ENCODE peak calls at places on chromosomes 1 and 21, in six cellular contexts. O, V, Y, I, P and D are unnamed samples.

GRCh38 chr1:224502459-224503160 is 68.0 kb upstream of the WDR26 start:
- DNase-seq in O (no peak), V (peak), Y (no peak), I (peak), P (peak), D (peak)

GRCh38 chr21:29920938-29921337 is 18.9 kb downstream of the GRIK1 start:
- DNase-seq in O (no peak), V (no peak), Y (no peak), I (no peak), P (no peak), D (no peak)

GRCh38 chr1:245969274-245969673 is 537.8 kb downstream of the SMYD3 start:
- DNase-seq in O (peak), V (peak), Y (no peak), I (no peak), P (no peak), D (no peak)

GRCh38 chr21:29571949-29572348 is 273.2 kb downstream of the BACH1 start:
- DNase-seq in O (no peak), V (no peak), Y (no peak), I (peak), P (no peak), D (no peak)

GRCh38 chr1:226490441-226490809 is 58.1 kb upstream of the STUM start:
- DNase-seq in O (no peak), V (no peak), Y (no peak), I (no peak), P (no peak), D (no peak)

GRCh38 chr1:27366411-27367159 is at the start of gene MAP3K6:
- DNase-seq in O (peak), V (peak), Y (peak), I (peak), P (peak), D (peak)

GRCh38 chr1:89633103-89633744 is at the start of gene LRRC8C:
- DNase-seq in O (peak), V (peak), Y (peak), I (peak), P (peak), D (peak)

GRCh38 chr1:218942421-218942820 is 231.3 kb upstream of the LYPLAL1 start:
- DNase-seq in O (no peak), V (no peak), Y (no peak), I (no peak), P (no peak), D (no peak)

GRCh38 chr1:70440642-70441391 is 29.7 kb downstream of the CTH start:
- DNase-seq in O (no peak), V (no peak), Y (no peak), I (no peak), P (no peak), D (no peak)

GRCh38 chr1:165144757-165145397 is 211.6 kb downstream of the LMX1A start:
- DNase-seq in O (peak), V (peak), Y (peak), I (peak), P (peak), D (peak)

GRCh38 chr1:163561570-163562295 is 240.0 kb downstream of the NUF2 start:
- DNase-seq in O (peak), V (peak), Y (peak), I (peak), P (peak), D (peak)

GRCh38 chr21:35909456-35910178 is 150.7 kb downstream of the SETD4 start:
- DNase-seq in O (no peak), V (peak), Y (no peak), I (peak), P (no peak), D (no peak)

GRCh38 chr1:196608401-196609113 is at the start of gene KCNT2:
- DNase-seq in O (peak), V (no peak), Y (no peak), I (peak), P (peak), D (peak)

GRCh38 chr1:42358791-42359190 is 21.8 kb upstream of the RIMKLA start:
- DNase-seq in O (no peak), V (no peak), Y (no peak), I (no peak), P (no peak), D (no peak)

GRCh38 chr1:44406761-44407429 is 1.8 kb downstream of the RNF220 start:
- DNase-seq in O (peak), V (no peak), Y (no peak), I (peak), P (peak), D (peak)

GRCh38 chr21:35637431-35637830 is 422.9 kb downstream of the SETD4 start:
- DNase-seq in O (no peak), V (peak), Y (no peak), I (no peak), P (no peak), D (no peak)

GRCh38 chr1:193144361-193144938 is 22.6 kb downstream of the CDC73 start:
- DNase-seq in O (no peak), V (no peak), Y (no peak), I (no peak), P (no peak), D (no peak)

GRCh38 chr1:20717452-20718342 is at the start of gene KIF17:
- DNase-seq in O (peak), V (peak), Y (no peak), I (peak), P (peak), D (peak)

GRCh38 chr1:190597361-190597760 is 119.7 kb upstream of the BRINP3 start:
- DNase-seq in O (peak), V (no peak), Y (no peak), I (no peak), P (no peak), D (no peak)

GRCh38 chr1:114341886-114342285 is 169.1 kb downstream of the TRIM33 start:
- DNase-seq in O (no peak), V (no peak), Y (no peak), I (no peak), P (no peak), D (no peak)

GRCh38 chr1:204623365-204623893 is 62.1 kb downstream of the LRRN2 start:
- DNase-seq in O (peak), V (peak), Y (peak), I (no peak), P (peak), D (peak)

GRCh38 chr1:15308135-15308534 is 61.1 kb downstream of the FHAD1 start:
- DNase-seq in O (peak), V (no peak), Y (no peak), I (no peak), P (no peak), D (no peak)

GRCh38 chr1:170131984-170132383 is 13.8 kb upstream of the NTMT2 start:
- DNase-seq in O (no peak), V (no peak), Y (no peak), I (no peak), P (no peak), D (no peak)

GRCh38 chr1:2526824-2527552 is 592 bp upstream of the PANK4 start:
- DNase-seq in O (peak), V (peak), Y (no peak), I (no peak), P (no peak), D (no peak)

GRCh38 chr1:12275370-12275769 is 45.5 kb downstream of the VPS13D start:
- DNase-seq in O (peak), V (peak), Y (no peak), I (peak), P (peak), D (peak)

GRCh38 chr1:12279728-12280469 is 50.1 kb downstream of the VPS13D start:
- DNase-seq in O (no peak), V (no peak), Y (no peak), I (no peak), P (no peak), D (no peak)

GRCh38 chr1:12282142-12282541 is 52.3 kb downstream of the VPS13D start:
- DNase-seq in O (no peak), V (no peak), Y (no peak), I (no peak), P (no peak), D (no peak)

GRCh38 chr1:12276225-12276624 is 46.4 kb downstream of the VPS13D start:
- DNase-seq in O (peak), V (peak), Y (no peak), I (peak), P (peak), D (peak)

DNA sequence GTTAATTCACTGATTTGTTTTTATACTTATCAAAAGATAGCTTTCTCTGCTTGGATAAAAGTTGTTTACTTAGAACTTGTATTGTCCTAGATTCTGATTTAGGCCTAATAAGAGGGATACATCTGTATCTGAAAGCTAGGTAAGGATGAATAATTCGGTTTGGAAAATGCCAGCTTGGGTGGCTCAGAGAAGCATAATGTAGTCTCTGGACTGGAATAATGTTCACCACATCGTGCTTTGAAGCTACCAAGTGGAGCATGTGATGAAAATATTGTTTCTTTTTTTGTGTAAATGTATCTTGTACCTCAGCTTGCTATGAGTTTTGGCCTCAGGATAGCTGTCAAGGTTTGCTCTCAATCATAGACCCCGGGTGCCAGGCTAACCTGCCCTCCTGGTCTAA is 49.2 kb downstream of the VPS13D start:
- DNase-seq in O (no peak), V (no peak), Y (no peak), I (no peak), P (no peak), D (no peak)
- TF ChIP-seq EZH2phosphoT487 in O (no peak), V (no peak), Y (no peak), I (no peak), P (no peak), D (no peak)

DNA sequence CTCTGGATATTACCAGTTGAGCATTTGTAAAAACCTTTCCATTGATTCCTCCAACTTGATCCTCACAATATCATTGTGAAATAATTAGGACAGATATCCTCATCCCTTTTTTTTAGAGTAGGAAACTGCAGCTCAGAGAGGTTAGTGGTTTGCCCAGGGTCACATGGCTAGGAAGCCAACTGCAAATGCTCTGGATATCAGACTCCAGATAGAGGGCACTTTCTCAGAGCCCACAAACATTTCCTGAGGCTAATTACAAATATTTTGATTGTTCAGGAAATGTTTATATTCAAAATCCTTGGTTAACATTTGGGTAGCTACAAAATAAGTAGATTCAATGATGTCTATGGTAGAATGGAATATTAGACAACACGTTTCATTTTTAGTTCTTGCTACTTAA is 154.8 kb upstream of the DPYD start:
- DNase-seq in O (no peak), V (no peak), Y (no peak), I (no peak), P (no peak), D (no peak)
- H2AFZ ChIP-seq in O (no peak), V (no peak), Y (no peak), I (no peak), P (no peak), D (no peak)

GRCh38 chr1:84268346-84268745 is 33.2 kb upstream of the SAMD13 start:
- DNase-seq in O (no peak), V (peak), Y (no peak), I (no peak), P (no peak), D (no peak)

GRCh38 chr1:84272401-84272800 is 29.1 kb upstream of the SAMD13 start:
- DNase-seq in O (peak), V (peak), Y (no peak), I (peak), P (no peak), D (no peak)

GRCh38 chr1:84269286-84269685 is 32.2 kb upstream of the SAMD13 start:
- DNase-seq in O (no peak), V (no peak), Y (no peak), I (no peak), P (no peak), D (no peak)

GRCh38 chr1:84267476-84267875 is 34.0 kb upstream of the SAMD13 start:
- DNase-seq in O (no peak), V (no peak), Y (no peak), I (no peak), P (no peak), D (no peak)

GRCh38 chr1:84271452-84272273 is 29.8 kb upstream of the SAMD13 start:
- DNase-seq in O (peak), V (peak), Y (no peak), I (peak), P (no peak), D (peak)
- TF ChIP-seq EZH2phosphoT487 in O (no peak), V (no peak), Y (no peak), I (no peak), P (no peak), D (peak)

GRCh38 chr1:68565923-68566322 is 69.0 kb upstream of the DEPDC1 start:
- DNase-seq in O (no peak), V (no peak), Y (no peak), I (peak), P (no peak), D (no peak)

GRCh38 chr1:68570859-68571258 is 74.0 kb upstream of the DEPDC1 start:
- DNase-seq in O (no peak), V (peak), Y (no peak), I (no peak), P (no peak), D (no peak)

DNA sequence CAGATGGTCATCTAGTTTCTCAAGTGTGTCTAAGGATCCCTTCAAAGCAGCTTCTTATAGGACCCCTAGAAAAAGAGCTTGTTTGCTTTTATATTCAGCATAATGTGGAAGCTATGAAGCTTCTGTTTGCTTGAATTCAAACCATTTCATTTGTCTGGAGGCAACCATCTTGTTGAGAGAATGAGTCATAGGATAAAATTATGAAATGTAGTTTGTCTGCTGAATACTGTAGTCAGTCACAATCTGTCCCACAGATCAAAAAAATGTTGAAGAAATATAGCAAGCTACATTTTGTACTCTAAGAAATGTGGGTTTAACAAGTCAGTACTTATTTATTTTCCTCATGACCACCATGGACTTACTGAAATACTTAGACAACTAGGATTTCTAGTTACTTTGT is 74.6 kb upstream of the DEPDC1 start:
- DNase-seq in O (no peak), V (peak), Y (no peak), I (no peak), P (no peak), D (no peak)
- H2AFZ ChIP-seq in O (no peak), V (no peak), Y (peak), I (no peak), P (no peak), D (no peak)

GRCh38 chr1:235403598-235403997 is 36.4 kb downstream of the TBCE start:
- DNase-seq in O (no peak), V (no peak), Y (no peak), I (no peak), P (no peak), D (no peak)
- TF ChIP-seq EZH2phosphoT487 in O (no peak), V (no peak), Y (no peak), I (no peak), P (no peak), D (no peak)

GRCh38 chr21:45454924-45455315 is 50.0 kb downstream of the COL18A1 start:
- DNase-seq in O (no peak), V (no peak), Y (no peak), I (no peak), P (no peak), D (no peak)

GRCh38 chr21:45456836-45457160 is 51.8 kb downstream of the COL18A1 start:
- DNase-seq in O (no peak), V (no peak), Y (no peak), I (no peak), P (no peak), D (no peak)

GRCh38 chr21:45456014-45456835 is 51.3 kb downstream of the COL18A1 start:
- DNase-seq in O (no peak), V (no peak), Y (no peak), I (no peak), P (no peak), D (no peak)

GRCh38 chr21:45454081-45454923 is 49.3 kb downstream of the COL18A1 start:
- DNase-seq in O (no peak), V (no peak), Y (no peak), I (no peak), P (no peak), D (no peak)

GRCh38 chr21:45455321-45456013 is 50.5 kb downstream of the COL18A1 start:
- DNase-seq in O (no peak), V (peak), Y (no peak), I (no peak), P (no peak), D (no peak)
- H2AFZ ChIP-seq in O (no peak), V (peak), Y (no peak), I (no peak), P (no peak), D (no peak)

DNA sequence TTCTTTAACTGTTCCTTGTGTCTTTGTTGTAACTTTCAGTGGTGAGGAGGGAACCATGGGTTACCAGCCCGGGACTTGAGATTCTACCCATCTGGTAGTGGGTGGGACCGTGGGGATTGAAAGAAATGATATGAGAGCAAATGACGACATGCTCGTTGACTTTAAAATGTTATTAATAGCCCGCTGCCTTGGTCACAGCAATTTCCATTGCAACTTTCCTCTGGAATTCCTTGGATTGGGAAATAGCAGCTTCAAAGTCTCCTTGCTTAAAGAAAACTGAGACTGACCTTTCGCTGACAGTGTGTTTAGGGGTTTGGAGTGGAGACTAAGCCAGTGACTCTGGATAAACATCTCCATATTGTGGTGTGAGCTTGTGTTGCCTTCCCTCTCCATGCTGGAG is 44.2 kb upstream of the MARK1 start:
- DNase-seq in O (peak), V (no peak), Y (no peak), I (no peak), P (no peak), D (no peak)
- TF ChIP-seq EZH2phosphoT487 in O (no peak), V (no peak), Y (no peak), I (no peak), P (no peak), D (no peak)

GRCh38 chr1:31422505-31423319 is 9.7 kb downstream of the SERINC2 start:
- DNase-seq in O (peak), V (peak), Y (peak), I (peak), P (peak), D (peak)
- H2AFZ ChIP-seq in O (no peak), V (peak), Y (no peak), I (no peak), P (no peak), D (no peak)

DNA sequence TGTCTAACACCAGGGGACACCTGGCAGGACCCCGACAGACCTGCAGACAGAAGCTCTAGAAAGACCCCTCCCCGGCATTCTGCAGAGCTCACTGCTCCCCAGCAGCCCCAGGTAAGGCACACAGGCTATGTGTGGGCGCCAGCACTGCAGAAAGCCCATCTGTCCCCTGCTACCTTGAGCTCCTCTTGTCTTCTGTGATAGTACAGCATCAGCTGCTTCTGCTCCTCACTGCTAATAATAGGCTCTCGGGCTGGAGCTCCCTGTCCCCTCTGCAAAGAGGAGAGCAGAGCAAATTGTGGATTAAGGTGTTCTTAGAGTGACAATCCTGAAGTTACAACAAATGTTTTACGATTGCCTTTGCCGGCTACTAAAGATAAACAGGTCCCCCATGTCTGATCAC is 10.1 kb downstream of the CFAP298 start:
- DNase-seq in O (no peak), V (no peak), Y (no peak), I (no peak), P (no peak), D (no peak)
- TF ChIP-seq EZH2phosphoT487 in O (no peak), V (no peak), Y (no peak), I (no peak), P (no peak), D (no peak)